ENCODE peak calls at places on chromosomes 12 and 14, in five cellular contexts. P is stimulated activated CD4-positive, alpha-beta T cell treated with anti-CD3 and anti-CD28 coated beads, TNF-alpha, amount 100 ng/mL, for 48 hours; N is heart right ventricle; W is NCI-H1092; R is aorta. G is an unnamed sample.

GRCh38 chr12:131494141-131494733 is 216.7 kb upstream of the SFSWAP start:
- DNase-seq in W (no peak), R (no peak), N (no peak), P (no peak), G (no peak)

GRCh38 chr14:95387826-95388445 is 68.2 kb upstream of the CLMN start:
- DNase-seq in N (no peak), W (no peak), R (no peak), P (no peak), G (no peak)

GRCh38 chr12:117583677-117584076 is 222.3 kb upstream of the NOS1 start:
- DNase-seq in R (no peak), N (no peak), P (no peak), W (no peak), G (no peak)

GRCh38 chr14:56216631-56217379 is 98.6 kb downstream of the PELI2 start:
- DNase-seq in P (no peak), W (peak; percentile 78), N (peak; percentile 60), R (no peak), G (no peak)

GRCh38 chr12:402127-402456 is 648 bp downstream of the CCDC77 start:
- DNase-seq in P (no peak), N (no peak), R (no peak), W (no peak), G (no peak)

GRCh38 chr14:92494512-92494911 is 19.1 kb upstream of the RIN3 start:
- DNase-seq in R (no peak), N (no peak), P (no peak), W (no peak), G (no peak)

GRCh38 chr12:96221391-96221790 is 27.2 kb downstream of the ELK3 start:
- DNase-seq in R (peak; percentile 65), P (no peak), N (no peak), W (no peak), G (no peak)

GRCh38 chr12:110077769-110078168 is 29.4 kb upstream of the C12orf76 start:
- DNase-seq in N (no peak), W (no peak), P (no peak), R (no peak), G (no peak)

GRCh38 chr14:21913759-21914158 is 240.1 kb upstream of the OR4E1 start:
- DNase-seq in N (no peak), W (peak; percentile 21), R (no peak), P (peak; percentile 63), G (peak; percentile 77)

GRCh38 chr12:89309452-89309802 is 42.9 kb downstream of the DUSP6 start:
- DNase-seq in N (no peak), P (no peak), R (no peak), W (no peak), G (no peak)

GRCh38 chr12:20426191-20426590 is 57.9 kb downstream of the PDE3A start:
- DNase-seq in P (no peak), N (peak; percentile 30), W (no peak), R (no peak), G (no peak)

GRCh38 chr12:127455347-127456265 is 811.4 kb upstream of the TMEM132C start:
- DNase-seq in W (no peak), N (no peak), R (no peak), P (no peak), G (no peak)

GRCh38 chr14:104202259-104203070 is 64.1 kb downstream of the KIF26A start:
- DNase-seq in P (no peak), W (peak; percentile 95), N (no peak), R (no peak), G (no peak)

GRCh38 chr12:47438175-47438574 is 267.7 kb downstream of the RPAP3 start:
- DNase-seq in R (no peak), W (no peak), P (no peak), N (no peak), G (no peak)

GRCh38 chr12:125113800-125114199 is 48.6 kb downstream of the AACS start:
- DNase-seq in W (no peak), N (no peak), P (no peak), R (no peak), G (no peak)

GRCh38 chr12:262817-263216 is at the start of gene SLC6A13:
- DNase-seq in W (no peak), P (no peak), N (no peak), R (no peak), G (no peak)

GRCh38 chr12:52692253-52692652 is 11.1 kb downstream of the KRT77 start:
- DNase-seq in P (no peak), N (no peak), R (no peak), W (no peak), G (no peak)

GRCh38 chr14:55773984-55774581 is 194.1 kb downstream of the KTN1 start:
- DNase-seq in N (no peak), R (no peak), P (no peak), W (no peak), G (no peak)

GRCh38 chr12:48925218-48925871 is at the start of gene FKBP11:
- DNase-seq in N (peak; percentile 67), P (peak; percentile 54), R (peak; percentile 91), W (no peak), G (peak; percentile 83)

GRCh38 chr14:87613856-87614255 is 379.1 kb downstream of the GALC start:
- DNase-seq in R (no peak), P (no peak), W (no peak), N (no peak), G (no peak)

GRCh38 chr14:56659361-56659760 is 79.8 kb downstream of the TMEM260 start:
- DNase-seq in N (no peak), P (no peak), W (no peak), R (no peak), G (no peak)

GRCh38 chr14:32564591-32564990 is 235.5 kb downstream of the AKAP6 start:
- DNase-seq in R (no peak), N (no peak), P (no peak), W (no peak), G (no peak)

GRCh38 chr12:69821441-69822204 is 3.4 kb upstream of the MYRFL start:
- DNase-seq in N (no peak), W (peak; percentile 25), P (no peak), R (no peak), G (no peak)

GRCh38 chr12:71157601-71158233 is at the start of gene TSPAN8:
- DNase-seq in R (no peak), N (no peak), W (peak; percentile 65), P (no peak), G (no peak)

GRCh38 chr14:102258136-102258535 is 46.8 kb downstream of the MOK start:
- DNase-seq in R (no peak), N (no peak), W (no peak), P (no peak), G (no peak)

GRCh38 chr12:43029971-43030370 is 440.4 kb upstream of the PRICKLE1 start:
- DNase-seq in P (no peak), R (no peak), N (no peak), W (no peak), G (no peak)

GRCh38 chr12:120013659-120014380 is 24.8 kb downstream of the BICDL1 start:
- DNase-seq in R (no peak), W (no peak), N (no peak), P (no peak), G (peak; percentile 44)

GRCh38 chr12:120994589-120995337 is 16.4 kb downstream of the HNF1A start:
- DNase-seq in N (no peak), R (peak; percentile 7), W (no peak), P (no peak), G (no peak)

GRCh38 chr12:112148031-112148513 is 22.7 kb downstream of the TRAFD1 start:
- DNase-seq in P (no peak), W (no peak), R (no peak), N (no peak), G (no peak)